ENCODE peak calls at places on chromosomes 3 and 15, in eight cellular contexts. One of them, this sample, is unnamed.
A peak's percentile ranks its signal among the peaks of the same experiment; 100 is the strongest.

GRCh38 chr15:52103217-52104207 is 9.1 kb downstream of the BCL2L10 start:
- DNase-seq in fibroblast of mammary gland: peak; percentile 100
- DNase-seq in heart right ventricle: no peak
- DNase-seq in GM23248: peak; percentile 98
- DNase-seq in A549: peak; percentile 79
- DNase-seq in aorta: peak; percentile 74
- DNase-seq in CD8-positive, alpha-beta memory T cell: no peak
- DNase-seq in epithelial cell of proximal tubule: peak; percentile 90
- DNase-seq in this sample: peak; percentile 92

GRCh38 chr3:132652640-132653270 is 6.9 kb downstream of the ACAD11 start:
- DNase-seq in fibroblast of mammary gland: peak; percentile 82
- DNase-seq in A549: no peak
- DNase-seq in heart right ventricle: no peak
- DNase-seq in GM23248: peak; percentile 68
- DNase-seq in epithelial cell of proximal tubule: no peak
- DNase-seq in aorta: no peak
- DNase-seq in CD8-positive, alpha-beta memory T cell: no peak
- DNase-seq in this sample: no peak

GRCh38 chr3:43856761-43857160 is 166.0 kb downstream of the ABHD5 start:
- DNase-seq in A549: no peak
- DNase-seq in CD8-positive, alpha-beta memory T cell: no peak
- DNase-seq in fibroblast of mammary gland: no peak
- DNase-seq in epithelial cell of proximal tubule: no peak
- DNase-seq in heart right ventricle: no peak
- DNase-seq in GM23248: no peak
- DNase-seq in aorta: no peak
- DNase-seq in this sample: no peak

GRCh38 chr15:31049682-31050606 is 51.6 kb downstream of the TRPM1 start:
- DNase-seq in GM23248: no peak
- DNase-seq in heart right ventricle: no peak
- DNase-seq in A549: no peak
- DNase-seq in epithelial cell of proximal tubule: no peak
- DNase-seq in CD8-positive, alpha-beta memory T cell: no peak
- DNase-seq in aorta: no peak
- DNase-seq in fibroblast of mammary gland: no peak
- DNase-seq in this sample: no peak

GRCh38 chr3:100269410-100270217 is 8.8 kb downstream of the TBC1D23 start:
- DNase-seq in GM23248: peak; percentile 95
- DNase-seq in heart right ventricle: no peak
- DNase-seq in epithelial cell of proximal tubule: peak; percentile 96
- DNase-seq in CD8-positive, alpha-beta memory T cell: no peak
- DNase-seq in aorta: no peak
- DNase-seq in A549: no peak
- DNase-seq in fibroblast of mammary gland: peak; percentile 94
- DNase-seq in this sample: no peak

GRCh38 chr3:132343018-132343612 is 25.9 kb downstream of the ACP3 start:
- DNase-seq in A549: peak; percentile 50
- DNase-seq in GM23248: peak; percentile 82
- DNase-seq in epithelial cell of proximal tubule: no peak
- DNase-seq in aorta: no peak
- DNase-seq in heart right ventricle: peak; percentile 52
- DNase-seq in fibroblast of mammary gland: peak; percentile 75
- DNase-seq in CD8-positive, alpha-beta memory T cell: no peak
- DNase-seq in this sample: peak; percentile 27

GRCh38 chr3:115321396-115321795 is 174.3 kb upstream of the ZBTB20 start:
- DNase-seq in GM23248: peak; percentile 76
- DNase-seq in A549: no peak
- DNase-seq in epithelial cell of proximal tubule: no peak
- DNase-seq in heart right ventricle: no peak
- DNase-seq in fibroblast of mammary gland: peak; percentile 77
- DNase-seq in aorta: no peak
- DNase-seq in CD8-positive, alpha-beta memory T cell: no peak
- DNase-seq in this sample: no peak

GRCh38 chr3:171640520-171641412 is 169.5 kb downstream of the PLD1 start:
- DNase-seq in heart right ventricle: no peak
- DNase-seq in A549: peak; percentile 15
- DNase-seq in fibroblast of mammary gland: peak; percentile 32
- DNase-seq in GM23248: peak; percentile 43
- DNase-seq in epithelial cell of proximal tubule: no peak
- DNase-seq in CD8-positive, alpha-beta memory T cell: no peak
- DNase-seq in aorta: no peak
- DNase-seq in this sample: no peak

GRCh38 chr3:83934208-83935150 is 1024.3 kb upstream of the CADM2 start:
- DNase-seq in epithelial cell of proximal tubule: no peak
- DNase-seq in A549: peak; percentile 62
- DNase-seq in GM23248: no peak
- DNase-seq in CD8-positive, alpha-beta memory T cell: no peak
- DNase-seq in aorta: no peak
- DNase-seq in fibroblast of mammary gland: no peak
- DNase-seq in heart right ventricle: no peak
- DNase-seq in this sample: no peak

GRCh38 chr3:46871222-46871621 is 6.3 kb upstream of the PTH1R start:
- DNase-seq in epithelial cell of proximal tubule: no peak
- DNase-seq in fibroblast of mammary gland: no peak
- DNase-seq in GM23248: no peak
- DNase-seq in A549: no peak
- DNase-seq in CD8-positive, alpha-beta memory T cell: no peak
- DNase-seq in aorta: no peak
- DNase-seq in heart right ventricle: peak; percentile 64
- DNase-seq in this sample: no peak

GRCh38 chr3:63193647-63194046 is 84.5 kb upstream of the SYNPR start:
- DNase-seq in heart right ventricle: no peak
- DNase-seq in CD8-positive, alpha-beta memory T cell: no peak
- DNase-seq in aorta: no peak
- DNase-seq in epithelial cell of proximal tubule: no peak
- DNase-seq in GM23248: peak; percentile 78
- DNase-seq in fibroblast of mammary gland: peak; percentile 50
- DNase-seq in A549: no peak
- DNase-seq in this sample: no peak

GRCh38 chr3:119747355-119747754 is 34.5 kb upstream of the NR1I2 start:
- DNase-seq in epithelial cell of proximal tubule: no peak
- DNase-seq in GM23248: no peak
- DNase-seq in CD8-positive, alpha-beta memory T cell: no peak
- DNase-seq in heart right ventricle: no peak
- DNase-seq in fibroblast of mammary gland: no peak
- DNase-seq in aorta: no peak
- DNase-seq in A549: no peak
- DNase-seq in this sample: no peak
- H3K4me3 ChIP-seq in epithelial cell of proximal tubule: no peak overlapping the region
- H3K4me3 ChIP-seq in GM23248: no peak overlapping the region
- H3K4me3 ChIP-seq in CD8-positive, alpha-beta memory T cell: no peak overlapping the region
- H3K4me3 ChIP-seq in heart right ventricle: no peak overlapping the region
- H3K4me3 ChIP-seq in fibroblast of mammary gland: no peak overlapping the region
- H3K4me3 ChIP-seq in aorta: no peak overlapping the region
- H3K4me3 ChIP-seq in A549: no peak overlapping the region
- H3K4me3 ChIP-seq in this sample: no peak overlapping the region

DNA sequence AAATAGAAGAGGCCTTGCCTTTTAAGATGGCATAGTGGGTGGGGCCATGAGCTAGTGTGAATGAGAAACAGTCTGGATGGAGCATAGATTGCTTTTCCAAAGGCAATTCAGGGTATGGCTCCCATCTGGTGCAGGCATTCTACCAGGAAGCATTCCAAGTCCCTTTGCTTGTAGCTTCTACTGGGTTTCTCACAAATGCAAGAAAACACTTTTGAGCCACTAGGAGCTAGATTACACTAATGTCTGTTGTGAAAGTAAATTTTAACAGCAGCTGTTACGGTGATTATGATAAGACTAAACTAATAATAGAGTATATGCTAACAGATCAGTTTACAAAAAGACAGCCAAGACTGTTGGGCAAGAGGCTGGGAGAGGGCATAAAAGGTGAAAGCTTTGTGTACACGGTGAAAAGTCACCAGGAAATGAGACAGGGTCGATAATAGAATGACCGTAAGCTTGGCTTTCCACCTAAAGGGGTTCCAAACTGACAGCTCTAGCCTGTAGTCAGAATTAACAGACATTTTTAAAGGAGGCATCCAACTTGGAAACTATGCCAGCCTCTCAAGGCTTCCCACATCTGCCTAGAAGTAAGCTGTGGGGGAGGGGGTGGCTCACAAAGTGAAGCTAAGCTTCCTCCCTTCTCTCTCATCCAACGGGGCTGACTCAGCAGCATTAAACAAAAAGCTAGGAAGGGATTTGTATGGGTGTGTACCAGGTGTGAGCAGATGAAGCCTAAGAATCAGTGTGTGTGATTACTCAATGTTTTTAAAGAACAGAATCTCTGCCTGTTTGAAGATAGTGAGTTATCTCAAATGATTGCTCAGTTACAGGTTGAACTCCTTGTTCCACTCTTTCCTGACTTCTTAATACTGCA is 61.1 kb upstream of the GPD1L start:
- DNase-seq in CD8-positive, alpha-beta memory T cell: no peak
- DNase-seq in aorta: no peak
- DNase-seq in heart right ventricle: peak; percentile 20
- DNase-seq in GM23248: peak; percentile 45
- DNase-seq in A549: peak; percentile 77
- DNase-seq in epithelial cell of proximal tubule: no peak
- DNase-seq in fibroblast of mammary gland: peak; percentile 80
- DNase-seq in this sample: no peak
- H3K4me3 ChIP-seq in CD8-positive, alpha-beta memory T cell: no peak overlapping the region
- H3K4me3 ChIP-seq in aorta: no peak overlapping the region
- H3K4me3 ChIP-seq in heart right ventricle: peak overlapping the region; percentile 15
- H3K4me3 ChIP-seq in GM23248: no peak overlapping the region
- H3K4me3 ChIP-seq in A549: peak overlapping the region; percentile 7
- H3K4me3 ChIP-seq in epithelial cell of proximal tubule: no peak overlapping the region
- H3K4me3 ChIP-seq in fibroblast of mammary gland: no peak overlapping the region
- H3K4me3 ChIP-seq in this sample: no peak overlapping the region

GRCh38 chr3:128725547-128725931 is 444 bp upstream of the RAB7A start:
- DNase-seq in A549: no peak
- DNase-seq in aorta: no peak
- DNase-seq in epithelial cell of proximal tubule: no peak
- DNase-seq in CD8-positive, alpha-beta memory T cell: no peak
- DNase-seq in heart right ventricle: no peak
- DNase-seq in GM23248: no peak
- DNase-seq in fibroblast of mammary gland: no peak
- DNase-seq in this sample: no peak
- H3K4me3 ChIP-seq in A549: peak overlapping the region; percentile 95
- H3K4me3 ChIP-seq in aorta: no peak overlapping the region
- H3K4me3 ChIP-seq in epithelial cell of proximal tubule: no peak overlapping the region
- H3K4me3 ChIP-seq in CD8-positive, alpha-beta memory T cell: peak overlapping the region; percentile 91
- H3K4me3 ChIP-seq in heart right ventricle: peak overlapping the region; percentile 99
- H3K4me3 ChIP-seq in GM23248: peak overlapping the region; percentile 12
- H3K4me3 ChIP-seq in fibroblast of mammary gland: no peak overlapping the region
- H3K4me3 ChIP-seq in this sample: no peak overlapping the region

DNA sequence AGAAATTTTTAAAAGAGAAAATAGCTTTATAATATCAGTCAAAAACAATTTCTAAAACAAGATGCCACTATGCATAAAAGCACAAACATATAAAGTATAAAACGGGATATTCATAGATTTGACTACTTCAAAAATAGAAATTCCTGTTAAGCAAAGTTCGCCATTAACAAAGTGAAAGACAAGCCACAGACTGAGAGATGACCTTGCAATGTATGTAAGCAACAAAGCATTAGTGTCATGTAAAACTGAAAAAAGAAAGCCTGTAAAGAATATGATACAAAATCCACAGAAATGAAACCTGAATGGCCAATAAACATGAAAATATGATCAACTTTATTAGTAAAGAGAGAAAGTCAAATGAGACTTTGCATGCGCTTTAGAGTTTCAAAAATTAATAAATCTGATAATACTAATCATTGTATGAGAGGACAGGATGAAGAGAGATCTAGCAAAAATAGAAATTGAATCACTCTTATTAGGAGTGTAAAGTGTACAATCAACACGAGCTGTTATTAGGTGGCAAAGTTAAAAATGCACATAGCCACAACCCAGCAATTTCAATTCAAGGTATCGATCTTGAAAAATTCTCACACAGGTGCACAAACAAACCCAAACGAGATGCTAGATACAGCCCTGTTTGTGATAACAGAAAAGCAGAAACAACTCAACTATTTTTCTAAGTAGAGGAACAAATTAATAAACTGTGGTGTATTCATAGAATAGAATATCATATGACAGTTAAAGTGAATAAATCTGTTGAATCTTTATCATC is 173.6 kb downstream of the MECOM start:
- DNase-seq in CD8-positive, alpha-beta memory T cell: no peak
- DNase-seq in fibroblast of mammary gland: no peak
- DNase-seq in aorta: no peak
- DNase-seq in GM23248: no peak
- DNase-seq in A549: no peak
- DNase-seq in epithelial cell of proximal tubule: no peak
- DNase-seq in heart right ventricle: no peak
- DNase-seq in this sample: no peak
- H3K4me3 ChIP-seq in CD8-positive, alpha-beta memory T cell: no peak overlapping the region
- H3K4me3 ChIP-seq in fibroblast of mammary gland: no peak overlapping the region
- H3K4me3 ChIP-seq in aorta: no peak overlapping the region
- H3K4me3 ChIP-seq in GM23248: no peak overlapping the region
- H3K4me3 ChIP-seq in A549: no peak overlapping the region
- H3K4me3 ChIP-seq in epithelial cell of proximal tubule: no peak overlapping the region
- H3K4me3 ChIP-seq in heart right ventricle: no peak overlapping the region
- H3K4me3 ChIP-seq in this sample: no peak overlapping the region

DNA sequence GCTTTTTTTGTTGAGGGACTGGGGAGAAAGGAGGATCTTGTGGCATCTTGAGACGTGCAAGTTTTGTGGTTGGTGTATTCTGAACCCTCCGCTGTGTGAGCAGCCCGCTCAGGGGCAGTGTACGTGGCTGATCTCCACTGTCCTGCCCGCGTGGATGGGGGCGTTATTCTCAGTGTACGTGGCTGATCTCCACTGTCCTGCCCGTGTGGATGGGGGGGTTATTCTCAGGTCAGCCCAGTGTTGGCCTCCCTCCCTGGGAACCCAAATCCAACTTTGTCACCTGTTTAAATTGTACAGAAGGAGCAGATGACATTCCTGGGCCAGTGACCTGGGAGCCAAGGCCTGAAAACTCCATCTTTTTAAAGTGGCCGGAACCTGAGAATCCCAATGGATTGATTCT is 84.0 kb downstream of the PGPEP1L start:
- DNase-seq in fibroblast of mammary gland: no peak
- DNase-seq in aorta: no peak
- DNase-seq in CD8-positive, alpha-beta memory T cell: no peak
- DNase-seq in heart right ventricle: no peak
- DNase-seq in GM23248: no peak
- DNase-seq in A549: no peak
- DNase-seq in epithelial cell of proximal tubule: no peak
- DNase-seq in this sample: peak; percentile 58
- H3K4me3 ChIP-seq in fibroblast of mammary gland: no peak overlapping the region
- H3K4me3 ChIP-seq in aorta: no peak overlapping the region
- H3K4me3 ChIP-seq in CD8-positive, alpha-beta memory T cell: no peak overlapping the region
- H3K4me3 ChIP-seq in heart right ventricle: no peak overlapping the region
- H3K4me3 ChIP-seq in GM23248: no peak overlapping the region
- H3K4me3 ChIP-seq in A549: no peak overlapping the region
- H3K4me3 ChIP-seq in epithelial cell of proximal tubule: no peak overlapping the region
- H3K4me3 ChIP-seq in this sample: no peak overlapping the region

DNA sequence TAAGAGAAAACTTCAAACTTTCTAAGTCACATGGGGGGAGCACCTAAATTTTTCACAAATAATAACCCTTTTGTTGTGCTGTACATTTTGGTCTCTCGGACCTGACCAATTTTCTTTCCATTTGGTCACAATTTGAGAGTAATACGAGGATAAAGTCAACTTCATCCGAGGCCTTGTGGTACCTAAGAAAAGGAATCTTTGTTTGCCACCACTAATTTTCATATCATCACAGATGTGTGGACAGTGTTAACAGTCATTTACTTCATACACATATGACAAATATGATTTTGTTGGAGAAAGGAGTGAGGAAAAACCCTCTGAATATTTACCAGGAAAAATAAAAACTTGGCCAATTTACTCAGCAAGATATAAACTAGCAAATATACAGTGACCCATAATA is 40.8 kb downstream of the VGLL4 start:
- DNase-seq in epithelial cell of proximal tubule: no peak
- DNase-seq in CD8-positive, alpha-beta memory T cell: no peak
- DNase-seq in A549: no peak
- DNase-seq in fibroblast of mammary gland: no peak
- DNase-seq in heart right ventricle: no peak
- DNase-seq in aorta: no peak
- DNase-seq in GM23248: no peak
- DNase-seq in this sample: no peak
- H3K4me3 ChIP-seq in epithelial cell of proximal tubule: no peak overlapping the region
- H3K4me3 ChIP-seq in CD8-positive, alpha-beta memory T cell: no peak overlapping the region
- H3K4me3 ChIP-seq in A549: no peak overlapping the region
- H3K4me3 ChIP-seq in fibroblast of mammary gland: no peak overlapping the region
- H3K4me3 ChIP-seq in heart right ventricle: no peak overlapping the region
- H3K4me3 ChIP-seq in aorta: no peak overlapping the region
- H3K4me3 ChIP-seq in GM23248: peak overlapping the region; percentile 2
- H3K4me3 ChIP-seq in this sample: no peak overlapping the region